ENCODE peak calls at places on chromosomes 13 and 19, in ten cellular contexts. One of them, this sample, is unnamed.
A peak's percentile ranks its signal among the peaks of the same experiment; 100 is the strongest.

GRCh38 chr13:106533101-106533939 is 2.1 kb downstream of the EFNB2 start:
- DNase-seq in IMR-90: peak; percentile 78
- DNase-seq in CD8-positive, alpha-beta T cell: no peak
- DNase-seq in uterus: peak; percentile 76
- DNase-seq in SK-N-MC: no peak
- DNase-seq in heart left ventricle: peak; percentile 84
- DNase-seq in tibial artery: peak; percentile 77
- DNase-seq in breast epithelium: peak; percentile 61
- DNase-seq in pancreas: peak; percentile 80
- DNase-seq in Panc1: no peak
- DNase-seq in this sample: peak; percentile 89

GRCh38 chr19:3190921-3191805 is 5.4 kb downstream of the NCLN start:
- DNase-seq in IMR-90: no peak
- DNase-seq in CD8-positive, alpha-beta T cell: no peak
- DNase-seq in uterus: no peak
- DNase-seq in pancreas: no peak
- DNase-seq in SK-N-MC: no peak
- DNase-seq in heart left ventricle: no peak
- DNase-seq in Panc1: no peak
- DNase-seq in breast epithelium: no peak
- DNase-seq in tibial artery: no peak
- DNase-seq in this sample: no peak

GRCh38 chr13:42369071-42369795 is 97.3 kb downstream of the AKAP11 start:
- DNase-seq in pancreas: no peak
- DNase-seq in heart left ventricle: no peak
- DNase-seq in CD8-positive, alpha-beta T cell: no peak
- DNase-seq in IMR-90: no peak
- DNase-seq in tibial artery: no peak
- DNase-seq in SK-N-MC: no peak
- DNase-seq in breast epithelium: no peak
- DNase-seq in uterus: no peak
- DNase-seq in Panc1: no peak
- DNase-seq in this sample: no peak

GRCh38 chr19:39797083-39797482 is 18.4 kb downstream of the LEUTX start:
- DNase-seq in Panc1: no peak
- DNase-seq in SK-N-MC: no peak
- DNase-seq in breast epithelium: no peak
- DNase-seq in pancreas: no peak
- DNase-seq in uterus: no peak
- DNase-seq in IMR-90: no peak
- DNase-seq in heart left ventricle: no peak
- DNase-seq in CD8-positive, alpha-beta T cell: no peak
- DNase-seq in tibial artery: no peak
- DNase-seq in this sample: no peak

GRCh38 chr13:103351035-103351828 is 285.0 kb upstream of the SLC10A2 start:
- DNase-seq in CD8-positive, alpha-beta T cell: no peak
- DNase-seq in heart left ventricle: no peak
- DNase-seq in SK-N-MC: no peak
- DNase-seq in breast epithelium: no peak
- DNase-seq in tibial artery: no peak
- DNase-seq in IMR-90: no peak
- DNase-seq in Panc1: no peak
- DNase-seq in uterus: no peak
- DNase-seq in pancreas: peak; percentile 10
- DNase-seq in this sample: no peak

GRCh38 chr19:14149509-14149994 is 13.2 kb upstream of the ASF1B start:
- DNase-seq in heart left ventricle: peak; percentile 82
- DNase-seq in pancreas: no peak
- DNase-seq in IMR-90: no peak
- DNase-seq in Panc1: no peak
- DNase-seq in breast epithelium: peak; percentile 83
- DNase-seq in tibial artery: peak; percentile 85
- DNase-seq in uterus: peak; percentile 84
- DNase-seq in CD8-positive, alpha-beta T cell: peak; percentile 48
- DNase-seq in SK-N-MC: no peak
- DNase-seq in this sample: peak; percentile 76

GRCh38 chr13:97359181-97360057 is 74.5 kb upstream of the RAP2A start:
- DNase-seq in heart left ventricle: peak; percentile 44
- DNase-seq in breast epithelium: peak; percentile 48
- DNase-seq in IMR-90: peak; percentile 92
- DNase-seq in pancreas: peak; percentile 46
- DNase-seq in uterus: peak; percentile 65
- DNase-seq in SK-N-MC: peak; percentile 52
- DNase-seq in tibial artery: peak; percentile 48
- DNase-seq in Panc1: no peak
- DNase-seq in CD8-positive, alpha-beta T cell: peak; percentile 29
- DNase-seq in this sample: no peak

GRCh38 chr19:3642987-3643386 is 16.4 kb upstream of the CACTIN start:
- DNase-seq in CD8-positive, alpha-beta T cell: no peak
- DNase-seq in breast epithelium: no peak
- DNase-seq in Panc1: no peak
- DNase-seq in heart left ventricle: no peak
- DNase-seq in IMR-90: no peak
- DNase-seq in tibial artery: no peak
- DNase-seq in uterus: no peak
- DNase-seq in pancreas: no peak
- DNase-seq in SK-N-MC: no peak
- DNase-seq in this sample: no peak

GRCh38 chr13:19791953-19792537 is 9.3 kb upstream of the PSPC1 start:
- DNase-seq in IMR-90: no peak
- DNase-seq in uterus: no peak
- DNase-seq in breast epithelium: no peak
- DNase-seq in SK-N-MC: no peak
- DNase-seq in Panc1: no peak
- DNase-seq in tibial artery: no peak
- DNase-seq in CD8-positive, alpha-beta T cell: no peak
- DNase-seq in heart left ventricle: no peak
- DNase-seq in pancreas: no peak
- DNase-seq in this sample: no peak

GRCh38 chr13:42113478-42113877 is 65.0 kb downstream of the DGKH start:
- DNase-seq in uterus: no peak
- DNase-seq in SK-N-MC: no peak
- DNase-seq in IMR-90: no peak
- DNase-seq in breast epithelium: no peak
- DNase-seq in CD8-positive, alpha-beta T cell: no peak
- DNase-seq in pancreas: no peak
- DNase-seq in heart left ventricle: no peak
- DNase-seq in tibial artery: no peak
- DNase-seq in Panc1: no peak
- DNase-seq in this sample: no peak

GRCh38 chr19:7677664-7678311 is 898 bp downstream of the MCEMP1 start:
- DNase-seq in Panc1: no peak
- DNase-seq in heart left ventricle: no peak
- DNase-seq in uterus: no peak
- DNase-seq in pancreas: no peak
- DNase-seq in tibial artery: no peak
- DNase-seq in SK-N-MC: no peak
- DNase-seq in IMR-90: no peak
- DNase-seq in CD8-positive, alpha-beta T cell: no peak
- DNase-seq in breast epithelium: no peak
- DNase-seq in this sample: no peak

GRCh38 chr13:109249780-109250528 is 536.4 kb downstream of the IRS2 start:
- DNase-seq in IMR-90: no peak
- DNase-seq in CD8-positive, alpha-beta T cell: no peak
- DNase-seq in Panc1: no peak
- DNase-seq in pancreas: no peak
- DNase-seq in breast epithelium: no peak
- DNase-seq in tibial artery: no peak
- DNase-seq in uterus: no peak
- DNase-seq in SK-N-MC: no peak
- DNase-seq in heart left ventricle: no peak
- DNase-seq in this sample: no peak

GRCh38 chr19:51137812-51138425 is 4.2 kb upstream of the SIGLEC7 start:
- DNase-seq in IMR-90: no peak
- DNase-seq in heart left ventricle: no peak
- DNase-seq in pancreas: no peak
- DNase-seq in uterus: no peak
- DNase-seq in SK-N-MC: no peak
- DNase-seq in Panc1: no peak
- DNase-seq in CD8-positive, alpha-beta T cell: no peak
- DNase-seq in tibial artery: no peak
- DNase-seq in breast epithelium: no peak
- DNase-seq in this sample: no peak

GRCh38 chr19:49475995-49476880 is 2.2 kb downstream of the FLT3LG start:
- DNase-seq in uterus: no peak
- DNase-seq in heart left ventricle: no peak
- DNase-seq in breast epithelium: no peak
- DNase-seq in IMR-90: no peak
- DNase-seq in CD8-positive, alpha-beta T cell: no peak
- DNase-seq in SK-N-MC: no peak
- DNase-seq in tibial artery: no peak
- DNase-seq in Panc1: no peak
- DNase-seq in pancreas: no peak
- DNase-seq in this sample: no peak

GRCh38 chr13:76538004-76538403 is 348.2 kb downstream of the KCTD12 start:
- DNase-seq in SK-N-MC: no peak
- DNase-seq in pancreas: no peak
- DNase-seq in breast epithelium: no peak
- DNase-seq in heart left ventricle: no peak
- DNase-seq in IMR-90: no peak
- DNase-seq in uterus: no peak
- DNase-seq in Panc1: no peak
- DNase-seq in CD8-positive, alpha-beta T cell: no peak
- DNase-seq in tibial artery: no peak
- DNase-seq in this sample: no peak

GRCh38 chr13:21688056-21688455 is 17.2 kb downstream of the FGF9 start:
- DNase-seq in Panc1: no peak
- DNase-seq in heart left ventricle: no peak
- DNase-seq in tibial artery: no peak
- DNase-seq in breast epithelium: no peak
- DNase-seq in uterus: no peak
- DNase-seq in CD8-positive, alpha-beta T cell: no peak
- DNase-seq in pancreas: no peak
- DNase-seq in IMR-90: no peak
- DNase-seq in SK-N-MC: no peak
- DNase-seq in this sample: no peak

GRCh38 chr13:50779443-50780200 is 63.9 kb downstream of the DLEU7 start:
- DNase-seq in IMR-90: no peak
- DNase-seq in heart left ventricle: no peak
- DNase-seq in CD8-positive, alpha-beta T cell: no peak
- DNase-seq in pancreas: no peak
- DNase-seq in Panc1: no peak
- DNase-seq in tibial artery: no peak
- DNase-seq in SK-N-MC: no peak
- DNase-seq in breast epithelium: no peak
- DNase-seq in uterus: no peak
- DNase-seq in this sample: no peak

GRCh38 chr13:33184131-33184485 is 101.4 kb downstream of the STARD13 start:
- DNase-seq in uterus: no peak
- DNase-seq in heart left ventricle: no peak
- DNase-seq in IMR-90: no peak
- DNase-seq in pancreas: no peak
- DNase-seq in breast epithelium: no peak
- DNase-seq in Panc1: no peak
- DNase-seq in CD8-positive, alpha-beta T cell: no peak
- DNase-seq in tibial artery: no peak
- DNase-seq in SK-N-MC: no peak
- DNase-seq in this sample: no peak
- H3K27ac ChIP-seq in uterus: no peak overlapping the region
- H3K27ac ChIP-seq in heart left ventricle: no peak overlapping the region
- H3K27ac ChIP-seq in IMR-90: no peak overlapping the region
- H3K27ac ChIP-seq in pancreas: no peak overlapping the region
- H3K27ac ChIP-seq in breast epithelium: no peak overlapping the region
- H3K27ac ChIP-seq in Panc1: no peak overlapping the region
- H3K27ac ChIP-seq in CD8-positive, alpha-beta T cell: no peak overlapping the region
- H3K27ac ChIP-seq in tibial artery: no peak overlapping the region
- H3K27ac ChIP-seq in SK-N-MC: no peak overlapping the region
- H3K27ac ChIP-seq in this sample: no peak overlapping the region

GRCh38 chr13:23868521-23868920 is 20.7 kb downstream of the MIPEP start:
- DNase-seq in pancreas: no peak
- DNase-seq in tibial artery: no peak
- DNase-seq in breast epithelium: no peak
- DNase-seq in SK-N-MC: no peak
- DNase-seq in uterus: no peak
- DNase-seq in CD8-positive, alpha-beta T cell: no peak
- DNase-seq in heart left ventricle: no peak
- DNase-seq in IMR-90: peak; percentile 95
- DNase-seq in Panc1: no peak
- DNase-seq in this sample: no peak
- H3K27ac ChIP-seq in pancreas: no peak overlapping the region
- H3K27ac ChIP-seq in tibial artery: no peak overlapping the region
- H3K27ac ChIP-seq in breast epithelium: no peak overlapping the region
- H3K27ac ChIP-seq in SK-N-MC: no peak overlapping the region
- H3K27ac ChIP-seq in uterus: no peak overlapping the region
- H3K27ac ChIP-seq in CD8-positive, alpha-beta T cell: no peak overlapping the region
- H3K27ac ChIP-seq in heart left ventricle: no peak overlapping the region
- H3K27ac ChIP-seq in IMR-90: peak overlapping the region; percentile 99
- H3K27ac ChIP-seq in Panc1: no peak overlapping the region
- H3K27ac ChIP-seq in this sample: no peak overlapping the region

DNA sequence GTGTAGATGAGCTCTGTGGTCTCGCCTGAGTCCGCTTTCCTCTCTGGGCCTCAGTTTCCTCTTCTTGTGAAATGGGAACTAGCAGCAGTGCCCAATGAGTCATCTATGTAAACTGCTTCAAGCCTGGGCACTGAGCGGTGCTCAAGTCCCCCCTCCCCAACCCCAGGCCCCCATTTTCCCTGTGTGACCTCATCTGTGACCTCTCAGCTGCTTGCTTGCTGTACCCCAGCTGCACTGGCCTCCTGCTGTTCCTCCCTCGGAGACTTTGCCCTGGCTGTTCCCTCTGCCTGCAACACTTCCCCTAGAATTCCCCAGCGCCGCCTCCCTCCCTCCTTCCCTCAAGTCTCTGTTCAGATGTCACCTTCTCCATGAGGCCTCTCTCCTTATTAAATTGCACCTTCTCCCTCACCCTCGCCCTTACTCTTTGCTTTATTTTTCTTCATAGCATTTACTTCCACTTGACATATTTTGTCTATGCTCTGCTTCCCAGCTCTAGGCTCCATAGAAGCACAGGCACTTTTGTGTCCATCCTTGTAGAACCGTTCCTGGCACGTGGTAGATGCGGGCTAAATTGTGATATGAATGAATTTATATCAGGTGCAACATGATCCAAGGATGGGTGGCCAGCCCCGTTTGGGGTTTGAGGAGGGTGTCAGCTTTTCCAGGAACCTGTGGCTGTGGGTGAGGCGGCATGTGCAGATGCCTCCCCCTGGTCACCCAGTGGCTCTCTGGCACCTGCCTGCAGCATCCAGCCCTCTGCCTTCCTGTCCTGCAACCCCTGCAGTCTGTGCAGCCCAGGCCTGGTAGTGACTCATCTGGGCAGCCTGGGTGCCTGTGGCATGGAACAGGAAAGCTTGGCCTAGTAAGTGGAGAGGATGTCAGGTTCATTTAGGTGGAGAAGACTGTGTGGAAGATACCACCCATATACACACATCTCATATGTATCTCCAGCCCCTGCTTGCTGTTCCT is 26.3 kb downstream of the SIPA1L3 start:
- DNase-seq in tibial artery: no peak
- DNase-seq in breast epithelium: no peak
- DNase-seq in IMR-90: peak; percentile 61
- DNase-seq in heart left ventricle: no peak
- DNase-seq in SK-N-MC: no peak
- DNase-seq in CD8-positive, alpha-beta T cell: no peak
- DNase-seq in Panc1: no peak
- DNase-seq in uterus: no peak
- DNase-seq in pancreas: peak; percentile 37
- DNase-seq in this sample: no peak
- H3K27ac ChIP-seq in tibial artery: no peak overlapping the region
- H3K27ac ChIP-seq in breast epithelium: peak overlapping the region; percentile 83
- H3K27ac ChIP-seq in IMR-90: no peak overlapping the region
- H3K27ac ChIP-seq in heart left ventricle: peak overlapping the region; percentile 16
- H3K27ac ChIP-seq in SK-N-MC: no peak overlapping the region
- H3K27ac ChIP-seq in CD8-positive, alpha-beta T cell: no peak overlapping the region
- H3K27ac ChIP-seq in Panc1: peak overlapping the region; percentile 96
- H3K27ac ChIP-seq in uterus: no peak overlapping the region
- H3K27ac ChIP-seq in pancreas: peak overlapping the region; percentile 80
- H3K27ac ChIP-seq in this sample: peak overlapping the region; percentile 81

GRCh38 chr13:30659980-30660379 is 42.3 kb downstream of the USPL1 start:
- DNase-seq in tibial artery: no peak
- DNase-seq in IMR-90: no peak
- DNase-seq in breast epithelium: no peak
- DNase-seq in uterus: no peak
- DNase-seq in pancreas: no peak
- DNase-seq in heart left ventricle: no peak
- DNase-seq in SK-N-MC: no peak
- DNase-seq in CD8-positive, alpha-beta T cell: no peak
- DNase-seq in Panc1: no peak
- DNase-seq in this sample: no peak
- H3K27ac ChIP-seq in tibial artery: no peak overlapping the region
- H3K27ac ChIP-seq in IMR-90: no peak overlapping the region
- H3K27ac ChIP-seq in breast epithelium: no peak overlapping the region
- H3K27ac ChIP-seq in uterus: no peak overlapping the region
- H3K27ac ChIP-seq in pancreas: no peak overlapping the region
- H3K27ac ChIP-seq in heart left ventricle: no peak overlapping the region
- H3K27ac ChIP-seq in SK-N-MC: no peak overlapping the region
- H3K27ac ChIP-seq in CD8-positive, alpha-beta T cell: no peak overlapping the region
- H3K27ac ChIP-seq in Panc1: no peak overlapping the region
- H3K27ac ChIP-seq in this sample: no peak overlapping the region